ENCODE peak calls at places on chromosome 17, in ten cellular contexts. V is ACHN; R is anterior cingulate cortex; J is stromal cell of bone marrow; P is central memory CD8-positive, alpha-beta T cell; X is activated naive CD4-positive, alpha-beta T cell; E is activated T-cell treated with anti-CD3 and anti-CD28 coated beads, Interleukin-2, amount 50 U/mL, for 24 hours; B is NCI-H510A treated with DMSO at 0.1 percent for 48 hours; D is nephron progenitor cell; F is left ventricle myocardium superior. Z is an unnamed sample.

GRCh38 chr17:65436871-65437270 is 124.6 kb downstream of the AXIN2 start:
- DNase-seq in V (no peak), R (no peak), J (no peak), P (no peak), X (no peak), E (no peak), B (no peak), D (no peak), F (no peak), Z (no peak)

GRCh38 chr17:29376667-29377268 is 13.4 kb upstream of the TAOK1 start:
- DNase-seq in V (peak), R (peak), J (peak), P (no peak), X (no peak), E (no peak), B (no peak), D (peak), F (no peak), Z (no peak)

GRCh38 chr17:46984892-46985291 is 5.8 kb upstream of the RPRML start:
- DNase-seq in V (no peak), R (no peak), J (no peak), P (no peak), X (no peak), E (no peak), B (peak), D (no peak), F (no peak), Z (no peak)

GRCh38 chr17:40107266-40107980 is 7.0 kb upstream of the NR1D1 start:
- DNase-seq in V (no peak), R (no peak), J (no peak), P (no peak), X (no peak), E (peak), B (no peak), D (no peak), F (no peak), Z (no peak)

GRCh38 chr17:48830840-48831548 is at the start of gene CALCOCO2:
- DNase-seq in V (peak), R (peak), J (peak), P (peak), X (peak), E (peak), B (peak), D (peak), F (peak), Z (peak)

GRCh38 chr17:47953945-47954344 is 3.7 kb downstream of the PRR15L start:
- DNase-seq in V (no peak), R (no peak), J (no peak), P (no peak), X (no peak), E (no peak), B (no peak), D (no peak), F (no peak), Z (no peak)

GRCh38 chr17:6075845-6076244 is 5.7 kb downstream of the WSCD1 start:
- DNase-seq in V (no peak), R (no peak), J (no peak), P (no peak), X (no peak), E (no peak), B (no peak), D (no peak), F (no peak), Z (no peak)

GRCh38 chr17:77526728-77527355 is 386.1 kb downstream of the SEC14L1 start:
- DNase-seq in V (no peak), R (no peak), J (no peak), P (no peak), X (no peak), E (peak), B (no peak), D (no peak), F (no peak), Z (no peak)

Z was measured in memory B cell.